ENCODE peak calls at places on chromosomes 5 and 9, in six cellular contexts. Z, Y, H, N, F and K are unnamed samples.

GRCh38 chr5:116573279-116573616 is 1.4 kb downstream of the SEMA6A start:
- DNase-seq in Z (peak), Y (no peak), H (peak), N (peak), F (no peak), K (no peak)

GRCh38 chr9:70205366-70206020 is 53.3 kb upstream of the SMC5 start:
- DNase-seq in Z (no peak), Y (no peak), H (no peak), N (peak), F (no peak), K (no peak)

GRCh38 chr9:5459289-5459829 is 9.0 kb downstream of the CD274 start:
- DNase-seq in Z (no peak), Y (peak), H (no peak), N (no peak), F (no peak), K (no peak)

GRCh38 chr5:20223451-20223850 is 235.5 kb upstream of the CDH18 start:
- DNase-seq in Z (no peak), Y (no peak), H (no peak), N (no peak), F (no peak), K (no peak)

GRCh38 chr9:125189011-125189360 is 617 bp downstream of the PPP6C start:
- DNase-seq in Z (no peak), Y (peak), H (peak), N (peak), F (peak), K (no peak)

GRCh38 chr9:87678650-87679355 is 47.1 kb upstream of the CTSL start:
- DNase-seq in Z (peak), Y (peak), H (peak), N (peak), F (peak), K (peak)

GRCh38 chr5:33832904-33833575 is 58.8 kb downstream of the ADAMTS12 start:
- DNase-seq in Z (no peak), Y (no peak), H (no peak), N (no peak), F (no peak), K (peak)

GRCh38 chr5:179272326-179273073 is 72.8 kb downstream of the ADAMTS2 start:
- DNase-seq in Z (no peak), Y (peak), H (no peak), N (no peak), F (no peak), K (no peak)

GRCh38 chr5:67303356-67303755 is 106.8 kb upstream of the CD180 start:
- DNase-seq in Z (no peak), Y (no peak), H (no peak), N (no peak), F (no peak), K (peak)

GRCh38 chr9:121720311-121720991 is 69.0 kb downstream of the DAB2IP start:
- DNase-seq in Z (no peak), Y (no peak), H (no peak), N (no peak), F (no peak), K (no peak)

GRCh38 chr5:10626473-10627013 is 62.7 kb downstream of the ANKRD33B start:
- DNase-seq in Z (no peak), Y (no peak), H (no peak), N (no peak), F (no peak), K (peak)

GRCh38 chr5:57435701-57436134 is 46.9 kb downstream of the ACTBL2 start:
- DNase-seq in Z (peak), Y (no peak), H (no peak), N (peak), F (no peak), K (peak)

GRCh38 chr5:67156976-67157583 is 39.5 kb downstream of the CD180 start:
- DNase-seq in Z (peak), Y (peak), H (peak), N (peak), F (peak), K (peak)

GRCh38 chr5:77224672-77225355 is 14.3 kb downstream of the PDE8B start:
- DNase-seq in Z (no peak), Y (no peak), H (no peak), N (no peak), F (no peak), K (peak)

GRCh38 chr5:78260771-78261170 is 33.7 kb downstream of the AP3B1 start:
- DNase-seq in Z (no peak), Y (no peak), H (no peak), N (no peak), F (no peak), K (peak)

GRCh38 chr9:73037613-73038012 is 84.8 kb upstream of the ALDH1A1 start:
- DNase-seq in Z (no peak), Y (no peak), H (no peak), N (no peak), F (no peak), K (no peak)

GRCh38 chr5:150000990-150001659 is 586 bp downstream of the HMGXB3 start:
- DNase-seq in Z (peak), Y (peak), H (peak), N (peak), F (peak), K (peak)

GRCh38 chr9:7088598-7088997 is 330.8 kb downstream of the KDM4C start:
- DNase-seq in Z (no peak), Y (no peak), H (no peak), N (no peak), F (no peak), K (no peak)

GRCh38 chr9:99465231-99465891 is 243.3 kb downstream of the SEC61B start:
- DNase-seq in Z (no peak), Y (no peak), H (no peak), N (no peak), F (no peak), K (no peak)

GRCh38 chr9:135214706-135215105 is 127.2 kb downstream of the OLFM1 start:
- DNase-seq in Z (no peak), Y (no peak), H (no peak), N (no peak), F (no peak), K (no peak)

GRCh38 chr9:97617939-97618416 is 15.2 kb downstream of the TSTD2 start:
- DNase-seq in Z (no peak), Y (no peak), H (no peak), N (no peak), F (no peak), K (no peak)
- H3K27ac ChIP-seq in Z (no peak), Y (no peak), H (no peak), N (no peak), F (no peak), K (no peak)

GRCh38 chr5:147551677-147552076 is 41.8 kb upstream of the DPYSL3 start:
- DNase-seq in Z (no peak), Y (no peak), H (no peak), N (no peak), F (no peak), K (peak)

GRCh38 chr5:147558131-147558730 is 48.4 kb upstream of the DPYSL3 start:
- DNase-seq in Z (no peak), Y (no peak), H (no peak), N (peak), F (no peak), K (peak)

GRCh38 chr5:147554285-147554817 is 44.5 kb upstream of the DPYSL3 start:
- DNase-seq in Z (no peak), Y (no peak), H (no peak), N (peak), F (no peak), K (peak)

GRCh38 chr5:147547730-147548129 is 37.9 kb upstream of the DPYSL3 start:
- DNase-seq in Z (no peak), Y (no peak), H (no peak), N (no peak), F (no peak), K (peak)

GRCh38 chr5:147552897-147553296 is 43.0 kb upstream of the DPYSL3 start:
- DNase-seq in Z (no peak), Y (no peak), H (no peak), N (no peak), F (no peak), K (no peak)
- H3K27ac ChIP-seq in Z (no peak), Y (no peak), H (no peak), N (no peak), F (no peak), K (no peak)

DNA sequence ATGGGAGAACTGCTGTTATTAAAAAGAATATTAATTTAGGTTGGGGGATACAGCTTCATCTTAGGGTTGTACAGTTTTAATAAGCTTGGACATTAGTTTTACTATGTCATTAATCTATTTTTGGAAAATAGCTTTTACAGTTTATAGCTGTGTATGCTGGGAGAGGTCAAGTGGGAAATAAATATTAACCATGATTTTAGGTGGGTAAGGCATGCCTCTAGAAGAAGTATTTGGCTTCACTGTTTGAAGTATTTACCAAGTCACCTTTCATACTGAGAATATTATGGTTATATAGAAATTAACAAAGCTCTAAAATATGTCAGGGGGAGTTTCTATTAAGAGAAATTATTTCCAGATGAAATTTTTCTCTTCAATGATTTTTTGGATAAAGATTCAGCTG is 5.2 kb downstream of the C5orf22 start:
- DNase-seq in Z (no peak), Y (no peak), H (no peak), N (no peak), F (no peak), K (no peak)
- H3K27ac ChIP-seq in Z (no peak), Y (no peak), H (no peak), N (no peak), F (no peak), K (no peak)

GRCh38 chr9:93461414-93461743 is 8.0 kb upstream of the FAM120AOS start:
- DNase-seq in Z (no peak), Y (no peak), H (no peak), N (no peak), F (no peak), K (no peak)
- H3K27ac ChIP-seq in Z (peak), Y (no peak), H (no peak), N (no peak), F (no peak), K (no peak)

GRCh38 chr9:35562895-35563746 is 41.9 kb upstream of the TESK1 start:
- DNase-seq in Z (no peak), Y (no peak), H (no peak), N (no peak), F (no peak), K (no peak)
- H3K27ac ChIP-seq in Z (peak), Y (no peak), H (peak), N (no peak), F (no peak), K (no peak)